ENCODE peak calls at places on chromosomes 12 and 14, in six cellular contexts. T is K562, Q is A549, G is HepG2, X is GM12878, A is endothelial cell of umbilical vein. J is an unnamed sample.

GRCh38 chr12:17060260-17060659 is 454.3 kb upstream of the LMO3 start:
- DNase-seq in Q (no peak), G (no peak), X (no peak), T (no peak), A (no peak), J (no peak)

GRCh38 chr14:105748204-105748578 is 221.8 kb downstream of the TMEM121 start:
- DNase-seq in T (no peak), G (no peak), Q (no peak), A (no peak), X (no peak), J (no peak)

GRCh38 chr12:41234672-41235071 is 46.6 kb downstream of the PDZRN4 start:
- DNase-seq in G (no peak), Q (no peak), A (no peak), T (no peak), X (no peak), J (no peak)

GRCh38 chr14:102826161-102826560 is 48.9 kb downstream of the TRAF3 start:
- DNase-seq in X (no peak), G (no peak), T (no peak), Q (no peak), A (no peak), J (no peak)

GRCh38 chr12:53995311-53996187 is 4.4 kb upstream of the HOXC9 start:
- DNase-seq in A (no peak), T (peak), X (no peak), G (no peak), Q (no peak), J (peak)

GRCh38 chr12:85626031-85626781 is 210.0 kb downstream of the RASSF9 start:
- DNase-seq in G (no peak), A (peak), T (no peak), X (no peak), Q (no peak), J (peak)

GRCh38 chr14:96204151-96205058 is at the start of gene BDKRB2:
- DNase-seq in Q (peak), X (no peak), T (no peak), A (peak), G (peak), J (peak)

GRCh38 chr12:122403115-122403770 is 19.2 kb downstream of the CLIP1 start:
- DNase-seq in A (no peak), X (no peak), T (no peak), G (no peak), Q (no peak), J (no peak)

GRCh38 chr12:127642208-127642607 is 624.8 kb upstream of the TMEM132C start:
- DNase-seq in X (no peak), A (no peak), T (peak), G (no peak), Q (no peak), J (no peak)

GRCh38 chr12:31506907-31507306 is 84.0 kb downstream of the DENND5B start:
- DNase-seq in T (no peak), X (no peak), Q (no peak), G (no peak), A (peak), J (no peak)

GRCh38 chr12:105547786-105548185 is 217.3 kb downstream of the C12orf75 start:
- DNase-seq in Q (no peak), A (no peak), X (no peak), G (no peak), T (no peak), J (no peak)

GRCh38 chr14:100622708-100623485 is 35.7 kb upstream of the BEGAIN start:
- DNase-seq in G (no peak), X (no peak), A (no peak), T (no peak), Q (no peak), J (no peak)

GRCh38 chr12:27781680-27782079 is 1.6 kb upstream of the MANSC4 start:
- DNase-seq in G (no peak), X (no peak), A (no peak), Q (no peak), T (no peak), J (no peak)

GRCh38 chr14:91573894-91574837 is 64.1 kb upstream of the PPP4R3A start:
- DNase-seq in G (no peak), Q (peak), X (peak), T (peak), A (peak), J (peak)

GRCh38 chr14:94970937-94971730 is 186.2 kb downstream of the DICER1 start:
- DNase-seq in Q (no peak), G (no peak), T (no peak), A (no peak), X (no peak), J (no peak)

GRCh38 chr12:120522568-120522967 is 6.4 kb downstream of the COQ5 start:
- DNase-seq in Q (no peak), G (no peak), A (no peak), X (no peak), T (no peak), J (no peak)

GRCh38 chr14:59695198-59695597 is 118.6 kb upstream of the CCDC175 start:
- DNase-seq in G (no peak), A (no peak), X (no peak), T (no peak), Q (no peak), J (no peak)

GRCh38 chr14:105092124-105092911 is 27.1 kb upstream of the GPR132 start:
- DNase-seq in T (no peak), Q (peak), G (no peak), X (no peak), A (no peak), J (no peak)

GRCh38 chr12:113159937-113160336 is 10.4 kb downstream of the CFAP73 start:
- DNase-seq in X (no peak), T (no peak), A (no peak), G (no peak), Q (no peak), J (no peak)

GRCh38 chr12:107119091-107119490 is 25.7 kb upstream of the CRY1 start:
- DNase-seq in A (no peak), Q (no peak), G (no peak), T (no peak), X (no peak), J (no peak)

GRCh38 chr12:113230315-113231274 is 9.3 kb downstream of the TPCN1 start:
- DNase-seq in Q (no peak), X (no peak), A (peak), T (peak), G (peak), J (no peak)

GRCh38 chr12:54125950-54126695 is 62.7 kb downstream of the SMUG1 start:
- DNase-seq in G (no peak), T (no peak), X (no peak), A (no peak), Q (no peak), J (no peak)

GRCh38 chr14:94366146-94366887 is 22.1 kb downstream of the SERPINA1 start:
- DNase-seq in A (no peak), Q (no peak), G (no peak), X (no peak), T (no peak), J (peak)

GRCh38 chr12:47705239-47705570 is 625 bp downstream of the RPAP3 start:
- DNase-seq in Q (no peak), G (no peak), X (no peak), T (no peak), A (no peak), J (no peak)

GRCh38 chr14:22326001-22326400 is 263.0 kb downstream of the DAD1 start:
- DNase-seq in G (no peak), T (no peak), Q (no peak), A (no peak), X (no peak), J (no peak)

GRCh38 chr12:49671051-49671765 is 36.0 kb downstream of the FMNL3 start:
- DNase-seq in T (peak), G (no peak), Q (no peak), A (peak), X (no peak), J (peak)

GRCh38 chr14:49464885-49465284 is 121.3 kb downstream of the RPS29 start:
- DNase-seq in Q (peak), X (no peak), A (no peak), G (peak), T (peak), J (peak)

GRCh38 chr14:100609941-100610391 is 22.7 kb upstream of the BEGAIN start:
- DNase-seq in A (no peak), T (no peak), G (no peak), Q (no peak), X (no peak), J (no peak)

GRCh38 chr12:97984456-97984855 is 521.9 kb downstream of the RMST start:
- DNase-seq in Q (no peak), A (no peak), G (no peak), T (no peak), X (no peak), J (no peak)

GRCh38 chr12:47774664-47775063 is 1.6 kb downstream of the SLC48A1 start:
- DNase-seq in A (no peak), G (no peak), X (no peak), Q (no peak), T (peak), J (no peak)

GRCh38 chr12:98329589-98329988 is 185.8 kb upstream of the TMPO start:
- DNase-seq in G (no peak), Q (no peak), A (no peak), T (no peak), X (no peak), J (no peak)

GRCh38 chr12:52461693-52462092 is 9.7 kb upstream of the KRT6B start:
- DNase-seq in X (no peak), A (no peak), Q (no peak), T (no peak), G (no peak), J (no peak)

GRCh38 chr14:96631621-96632362 is 129.6 kb downstream of the PAPOLA start:
- DNase-seq in Q (no peak), A (no peak), T (peak), G (no peak), X (no peak), J (peak)

GRCh38 chr12:111363578-111363977 is 5.3 kb downstream of the PHETA1 start:
- DNase-seq in Q (no peak), X (no peak), T (no peak), A (peak), G (no peak), J (no peak)

GRCh38 chr12:9634177-9634803 is 26.6 kb upstream of the KLRB1 start:
- DNase-seq in G (peak), X (no peak), A (peak), T (peak), Q (peak), J (peak)

GRCh38 chr12:91885851-91886250 is 259.8 kb downstream of the BTG1 start:
- DNase-seq in A (peak), G (no peak), X (no peak), Q (no peak), T (no peak), J (no peak)

GRCh38 chr12:6821674-6822433 is at the start of gene GPR162:
- DNase-seq in A (no peak), T (peak), X (no peak), Q (peak), G (no peak), J (peak)

GRCh38 chr12:94849411-94849976 is 154.0 kb downstream of the NDUFA12 start:
- DNase-seq in Q (no peak), G (no peak), X (no peak), A (no peak), T (no peak), J (no peak)
- TF ChIP-seq CTCF in Q (no peak), G (peak), X (no peak), A (no peak), T (peak), J (no peak)

GRCh38 chr12:132899033-132899432 is 11.6 kb upstream of the CHFR start:
- DNase-seq in G (no peak), X (no peak), A (peak), T (no peak), Q (no peak), J (no peak)
- TF ChIP-seq MAX in G (no peak), X (no peak), A (no peak), T (no peak), Q (no peak), J (no peak)

GRCh38 chr14:50822501-50823042 is 8.4 kb downstream of the NIN start:
- DNase-seq in G (no peak), A (no peak), Q (no peak), X (peak), T (no peak), J (peak)
- TF ChIP-seq MYC in G (no peak), A (no peak), Q (no peak), X (no peak), T (no peak), J (no peak)

GRCh38 chr12:95545303-95545702 is 6.0 kb downstream of the USP44 start:
- DNase-seq in A (no peak), X (no peak), Q (no peak), T (no peak), G (no peak), J (no peak)

GRCh38 chr12:95547522-95548055 is 3.7 kb downstream of the USP44 start:
- DNase-seq in Q (no peak), A (no peak), T (peak), G (no peak), X (no peak), J (no peak)

GRCh38 chr12:95544756-95545155 is 6.5 kb downstream of the USP44 start:
- DNase-seq in A (no peak), X (no peak), Q (no peak), T (no peak), G (no peak), J (no peak)

GRCh38 chr12:95546491-95546813 is 4.8 kb downstream of the USP44 start:
- DNase-seq in A (no peak), Q (no peak), G (no peak), X (no peak), T (peak), J (no peak)

DNA sequence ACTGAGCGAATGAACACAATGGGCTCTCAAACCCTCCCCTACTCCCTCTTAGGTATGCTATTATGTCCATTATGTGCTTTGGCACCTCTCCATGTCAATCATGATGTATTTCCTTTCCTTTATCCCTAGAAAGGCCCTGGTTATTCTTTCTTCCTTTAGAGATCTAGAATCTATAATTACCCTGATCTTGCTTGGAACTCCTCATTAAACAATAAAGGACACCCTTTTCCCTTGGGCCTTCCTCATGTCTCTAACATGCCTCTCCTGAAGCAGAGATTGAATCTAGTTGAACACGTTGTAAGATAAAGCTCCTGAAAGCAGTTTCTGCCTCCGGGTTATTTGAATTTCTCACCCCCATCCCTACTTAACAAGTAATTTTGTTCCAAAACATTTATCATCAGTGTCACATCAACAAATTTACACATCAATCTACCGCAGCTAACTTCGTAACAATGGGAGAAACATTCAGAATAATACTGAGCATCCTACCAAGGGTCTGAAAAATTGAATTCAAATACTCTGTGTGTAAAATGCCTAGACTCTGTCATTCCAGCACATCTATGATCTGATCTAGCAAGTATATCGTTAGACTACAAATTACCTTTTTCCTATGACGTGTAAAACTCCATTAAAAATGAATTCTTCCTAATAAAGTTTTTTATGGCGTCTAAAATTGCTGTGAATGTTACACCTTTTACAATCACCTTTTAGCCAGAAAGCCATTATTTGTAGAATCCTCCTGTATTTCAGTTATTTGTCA is 5.4 kb downstream of the USP44 start:
- DNase-seq in A (peak), X (no peak), G (no peak), T (no peak), Q (no peak), J (no peak)
- TF ChIP-seq CTCF in A (no peak), X (no peak), G (no peak), T (no peak), Q (no peak), J (no peak)

GRCh38 chr12:103793512-103794045 is 47.5 kb downstream of the NT5DC3 start:
- DNase-seq in A (no peak), G (no peak), X (no peak), T (no peak), Q (no peak), J (no peak)
- TF ChIP-seq MAX in A (no peak), G (no peak), X (no peak), T (no peak), Q (no peak), J (no peak)

DNA sequence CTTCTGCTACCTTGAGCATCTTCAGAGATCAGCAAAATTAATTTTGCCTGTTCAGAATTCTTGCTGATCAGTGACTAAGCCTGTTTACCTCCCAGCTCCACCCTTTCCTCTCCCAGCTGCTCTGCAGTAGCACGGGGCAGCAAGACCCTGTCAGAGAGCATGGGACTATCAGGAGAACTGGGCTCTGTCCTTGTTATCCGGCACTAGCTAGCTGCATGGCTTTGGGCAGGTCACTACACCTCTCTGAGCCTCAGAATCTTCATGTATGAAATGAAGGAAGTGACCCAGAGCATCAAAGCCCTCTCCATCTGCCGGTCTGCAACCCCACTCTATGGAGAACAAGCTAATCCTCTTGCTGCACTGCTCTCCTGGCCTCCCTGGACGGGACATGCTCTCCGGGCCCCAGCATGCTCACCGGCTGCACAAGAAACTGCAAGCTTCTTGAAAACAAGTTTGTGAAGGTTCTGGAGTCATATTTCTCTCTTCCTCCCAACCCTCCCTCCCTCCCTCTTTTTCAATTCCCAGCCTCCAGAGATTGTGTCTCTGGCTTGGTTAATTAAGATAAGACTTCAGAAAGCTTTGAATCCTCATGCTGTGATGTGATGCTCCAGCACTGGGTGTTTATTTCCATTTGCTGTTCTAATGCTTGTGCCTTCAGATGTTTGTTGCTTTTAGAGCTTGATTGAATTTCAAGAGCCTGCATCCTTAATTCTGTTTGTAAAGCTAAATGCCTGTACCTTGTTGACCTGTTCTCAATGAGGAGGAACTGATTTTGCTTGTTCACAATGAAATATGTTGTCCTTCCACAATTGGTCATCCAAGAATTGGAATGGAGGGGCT is 101.1 kb downstream of the CRACR2A start:
- DNase-seq in A (no peak), Q (no peak), T (no peak), G (no peak), X (no peak), J (no peak)
- TF ChIP-seq MYC in A (no peak), Q (no peak), T (no peak), G (no peak), X (no peak), J (no peak)